ENCODE peak calls at places on chromosomes 4 and X, in ten cellular contexts. One of them, this sample, is unnamed.

GRCh38 chrX:14291626-14292025 is 237.7 kb upstream of the GLRA2 start:
- DNase-seq in body of pancreas: no peak
- DNase-seq in transverse colon: no peak
- DNase-seq in Peyer's patch: no peak
- DNase-seq in thyroid gland: no peak
- DNase-seq in endothelial cell of umbilical vein: no peak
- DNase-seq in prostate gland: no peak
- DNase-seq in gastrocnemius medialis: no peak
- DNase-seq in sigmoid colon: no peak
- DNase-seq in stomach: no peak
- DNase-seq in this sample: no peak

GRCh38 chr4:26337612-26338011 is 16.8 kb downstream of the RBPJ start:
- DNase-seq in body of pancreas: no peak
- DNase-seq in Peyer's patch: no peak
- DNase-seq in gastrocnemius medialis: no peak
- DNase-seq in prostate gland: no peak
- DNase-seq in thyroid gland: no peak
- DNase-seq in sigmoid colon: no peak
- DNase-seq in transverse colon: no peak
- DNase-seq in stomach: no peak
- DNase-seq in endothelial cell of umbilical vein: no peak
- DNase-seq in this sample: no peak

GRCh38 chr4:66225539-66225938 is 555.2 kb upstream of the EPHA5 start:
- DNase-seq in prostate gland: no peak
- DNase-seq in body of pancreas: no peak
- DNase-seq in gastrocnemius medialis: no peak
- DNase-seq in transverse colon: no peak
- DNase-seq in Peyer's patch: no peak
- DNase-seq in stomach: no peak
- DNase-seq in sigmoid colon: no peak
- DNase-seq in endothelial cell of umbilical vein: no peak
- DNase-seq in thyroid gland: no peak
- DNase-seq in this sample: no peak

GRCh38 chr4:7806724-7807123 is 132.9 kb downstream of the AFAP1 start:
- DNase-seq in sigmoid colon: no peak
- DNase-seq in body of pancreas: no peak
- DNase-seq in stomach: no peak
- DNase-seq in endothelial cell of umbilical vein: no peak
- DNase-seq in transverse colon: no peak
- DNase-seq in prostate gland: no peak
- DNase-seq in Peyer's patch: no peak
- DNase-seq in thyroid gland: no peak
- DNase-seq in gastrocnemius medialis: no peak
- DNase-seq in this sample: no peak

GRCh38 chrX:40006025-40007017 is 91.4 kb downstream of the BCOR start:
- DNase-seq in stomach: peak; percentile 71
- DNase-seq in prostate gland: no peak
- DNase-seq in Peyer's patch: peak; percentile 69
- DNase-seq in transverse colon: peak; percentile 71
- DNase-seq in thyroid gland: peak; percentile 74
- DNase-seq in endothelial cell of umbilical vein: no peak
- DNase-seq in body of pancreas: peak; percentile 59
- DNase-seq in gastrocnemius medialis: peak; percentile 21
- DNase-seq in sigmoid colon: no peak
- DNase-seq in this sample: no peak

GRCh38 chr4:149345424-149345823 is 470.2 kb downstream of the IQCM start:
- DNase-seq in sigmoid colon: no peak
- DNase-seq in endothelial cell of umbilical vein: no peak
- DNase-seq in gastrocnemius medialis: no peak
- DNase-seq in prostate gland: no peak
- DNase-seq in body of pancreas: no peak
- DNase-seq in thyroid gland: no peak
- DNase-seq in stomach: no peak
- DNase-seq in transverse colon: no peak
- DNase-seq in Peyer's patch: no peak
- DNase-seq in this sample: no peak

GRCh38 chr4:182671231-182671630 is 246.0 kb downstream of the DCTD start:
- DNase-seq in sigmoid colon: no peak
- DNase-seq in stomach: no peak
- DNase-seq in transverse colon: no peak
- DNase-seq in thyroid gland: no peak
- DNase-seq in Peyer's patch: no peak
- DNase-seq in body of pancreas: no peak
- DNase-seq in endothelial cell of umbilical vein: no peak
- DNase-seq in prostate gland: no peak
- DNase-seq in gastrocnemius medialis: no peak
- DNase-seq in this sample: no peak

GRCh38 chr4:174152717-174153466 is 130.6 kb downstream of the FBXO8 start:
- DNase-seq in transverse colon: no peak
- DNase-seq in stomach: no peak
- DNase-seq in gastrocnemius medialis: no peak
- DNase-seq in Peyer's patch: no peak
- DNase-seq in prostate gland: no peak
- DNase-seq in endothelial cell of umbilical vein: no peak
- DNase-seq in body of pancreas: no peak
- DNase-seq in sigmoid colon: no peak
- DNase-seq in thyroid gland: no peak
- DNase-seq in this sample: no peak

GRCh38 chr4:36024901-36025610 is 219.3 kb downstream of the ARAP2 start:
- DNase-seq in Peyer's patch: no peak
- DNase-seq in body of pancreas: no peak
- DNase-seq in stomach: no peak
- DNase-seq in endothelial cell of umbilical vein: no peak
- DNase-seq in sigmoid colon: no peak
- DNase-seq in prostate gland: no peak
- DNase-seq in transverse colon: no peak
- DNase-seq in gastrocnemius medialis: no peak
- DNase-seq in thyroid gland: no peak
- DNase-seq in this sample: no peak

GRCh38 chr4:118867311-118868067 is 21.2 kb upstream of the SYNPO2 start:
- DNase-seq in body of pancreas: no peak
- DNase-seq in gastrocnemius medialis: no peak
- DNase-seq in thyroid gland: no peak
- DNase-seq in endothelial cell of umbilical vein: no peak
- DNase-seq in prostate gland: no peak
- DNase-seq in stomach: no peak
- DNase-seq in transverse colon: no peak
- DNase-seq in sigmoid colon: no peak
- DNase-seq in Peyer's patch: no peak
- DNase-seq in this sample: no peak

GRCh38 chr4:152478456-152479237 is 57.2 kb downstream of the FBXW7 start:
- DNase-seq in transverse colon: no peak
- DNase-seq in Peyer's patch: no peak
- DNase-seq in stomach: no peak
- DNase-seq in body of pancreas: no peak
- DNase-seq in gastrocnemius medialis: no peak
- DNase-seq in thyroid gland: no peak
- DNase-seq in prostate gland: no peak
- DNase-seq in sigmoid colon: no peak
- DNase-seq in endothelial cell of umbilical vein: no peak
- DNase-seq in this sample: no peak
- H3K36me3 ChIP-seq in transverse colon: no peaks in the 10 kb centered on the region
- H3K36me3 ChIP-seq in Peyer's patch: no peaks in the 10 kb centered on the region
- H3K36me3 ChIP-seq in stomach: no peaks in the 10 kb centered on the region
- H3K36me3 ChIP-seq in body of pancreas: no peaks in the 10 kb centered on the region
- H3K36me3 ChIP-seq in gastrocnemius medialis: no peaks in the 10 kb centered on the region
- H3K36me3 ChIP-seq in thyroid gland: no peaks in the 10 kb centered on the region
- H3K36me3 ChIP-seq in prostate gland: no peaks in the 10 kb centered on the region
- H3K36me3 ChIP-seq in sigmoid colon: no peaks in the 10 kb centered on the region
- H3K36me3 ChIP-seq in endothelial cell of umbilical vein: no peaks in the 10 kb centered on the region
- H3K36me3 ChIP-seq in this sample: no peaks in the 10 kb centered on the region

DNA sequence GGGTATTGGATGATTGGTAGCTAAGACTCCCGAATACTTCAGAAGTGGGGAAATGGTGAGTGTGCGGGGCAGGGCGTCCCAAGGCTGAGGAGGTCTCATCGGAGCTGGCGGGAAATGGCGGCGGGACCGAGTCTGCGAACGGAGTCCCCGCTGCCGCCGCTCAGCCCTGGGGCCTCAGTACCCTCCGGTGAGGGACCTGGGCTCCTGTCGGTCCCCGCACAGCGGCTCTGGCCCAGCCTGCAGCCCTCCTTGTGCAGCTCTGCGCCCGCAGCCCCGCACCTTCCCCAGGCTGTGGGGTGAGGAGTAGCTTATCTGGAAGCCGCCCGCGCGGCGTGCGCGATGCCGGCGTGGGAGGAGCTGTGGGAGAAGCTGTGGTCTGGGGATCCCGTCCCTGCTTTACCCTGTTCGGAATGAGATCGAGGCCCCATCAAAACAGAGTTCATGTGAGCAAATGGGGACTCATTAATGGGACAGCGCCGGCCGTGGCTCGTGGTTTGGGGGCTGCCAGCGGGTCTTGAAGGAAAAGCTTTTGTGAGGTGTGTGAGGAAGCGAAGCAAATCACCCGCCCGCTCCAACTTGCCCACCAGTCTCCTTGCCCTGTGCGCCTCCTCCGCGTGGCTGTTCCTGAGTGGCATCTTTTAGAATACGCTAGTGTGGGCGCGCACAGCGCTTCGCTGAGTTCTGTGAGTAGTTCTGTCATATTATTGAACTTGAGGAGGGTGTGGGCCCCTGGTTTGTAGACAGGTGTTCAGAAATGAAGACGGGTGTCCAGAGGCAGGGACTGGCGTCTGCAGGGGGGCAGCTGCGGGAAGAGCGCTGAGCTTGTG is 531 bp downstream of the ZNF141 start:
- DNase-seq in body of pancreas: peak; percentile 36
- DNase-seq in sigmoid colon: no peak
- DNase-seq in endothelial cell of umbilical vein: no peak
- DNase-seq in transverse colon: no peak
- DNase-seq in thyroid gland: peak; percentile 40
- DNase-seq in stomach: peak; percentile 40
- DNase-seq in prostate gland: peak; percentile 7
- DNase-seq in gastrocnemius medialis: no peak
- DNase-seq in Peyer's patch: no peak
- DNase-seq in this sample: no peak
- TF ChIP-seq POLR2A in body of pancreas: no peak
- TF ChIP-seq POLR2A in sigmoid colon: no peak
- TF ChIP-seq POLR2A in endothelial cell of umbilical vein: no peak
- TF ChIP-seq POLR2A in transverse colon: no peak
- TF ChIP-seq POLR2A in thyroid gland: no peak
- TF ChIP-seq POLR2A in stomach: no peak
- TF ChIP-seq POLR2A in prostate gland: no peak
- TF ChIP-seq POLR2A in gastrocnemius medialis: no peak
- TF ChIP-seq POLR2A in Peyer's patch: no peak
- TF ChIP-seq POLR2A in this sample: peak; percentile 9

DNA sequence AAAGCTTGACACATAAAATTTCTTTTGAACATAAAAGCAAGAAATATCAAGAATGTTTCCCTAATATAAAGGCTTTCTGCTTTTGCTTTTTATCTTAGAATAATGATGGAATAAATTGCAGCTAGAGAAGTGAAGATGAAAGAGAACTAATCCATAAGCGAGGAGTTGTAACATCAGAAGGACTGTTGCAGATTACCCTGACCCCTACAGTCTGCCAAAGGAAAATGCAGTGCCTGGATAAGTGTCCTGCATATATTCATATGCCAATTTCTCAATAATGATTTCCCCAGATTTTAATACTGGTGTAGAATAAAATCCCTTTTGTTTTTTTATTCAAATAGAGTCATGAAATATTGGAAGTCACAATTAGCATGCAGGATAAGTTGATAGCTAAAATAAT is 115.9 kb downstream of the MAGEC2 start:
- DNase-seq in stomach: no peak
- DNase-seq in thyroid gland: no peak
- DNase-seq in endothelial cell of umbilical vein: peak; percentile 1
- DNase-seq in prostate gland: no peak
- DNase-seq in body of pancreas: no peak
- DNase-seq in transverse colon: no peak
- DNase-seq in Peyer's patch: no peak
- DNase-seq in gastrocnemius medialis: no peak
- DNase-seq in sigmoid colon: no peak
- DNase-seq in this sample: no peak
- TF ChIP-seq CTCF in stomach: no peak
- TF ChIP-seq CTCF in thyroid gland: no peak
- TF ChIP-seq CTCF in endothelial cell of umbilical vein: peak; percentile 17
- TF ChIP-seq CTCF in prostate gland: peak; percentile 22
- TF ChIP-seq CTCF in body of pancreas: peak; percentile 8
- TF ChIP-seq CTCF in transverse colon: no peak
- TF ChIP-seq CTCF in Peyer's patch: no peak
- TF ChIP-seq CTCF in gastrocnemius medialis: no peak
- TF ChIP-seq CTCF in sigmoid colon: no peak
- TF ChIP-seq CTCF in this sample: peak; percentile 55

GRCh38 chrX:151966236-151966635 is 8.2 kb downstream of the GABRE start:
- DNase-seq in stomach: no peak
- DNase-seq in transverse colon: no peak
- DNase-seq in sigmoid colon: no peak
- DNase-seq in endothelial cell of umbilical vein: no peak
- DNase-seq in body of pancreas: no peak
- DNase-seq in thyroid gland: no peak
- DNase-seq in Peyer's patch: no peak
- DNase-seq in prostate gland: no peak
- DNase-seq in gastrocnemius medialis: no peak
- DNase-seq in this sample: no peak
- H3K36me3 ChIP-seq in stomach: no peaks in the 10 kb centered on the region
- H3K36me3 ChIP-seq in transverse colon: no peaks in the 10 kb centered on the region
- H3K36me3 ChIP-seq in sigmoid colon: no peaks in the 10 kb centered on the region
- H3K36me3 ChIP-seq in endothelial cell of umbilical vein: peaks cover 9% of the 10 kb centered on the region
- H3K36me3 ChIP-seq in body of pancreas: no peaks in the 10 kb centered on the region
- H3K36me3 ChIP-seq in thyroid gland: no peaks in the 10 kb centered on the region
- H3K36me3 ChIP-seq in Peyer's patch: no peaks in the 10 kb centered on the region
- H3K36me3 ChIP-seq in prostate gland: no peaks in the 10 kb centered on the region
- H3K36me3 ChIP-seq in gastrocnemius medialis: no peaks in the 10 kb centered on the region
- H3K36me3 ChIP-seq in this sample: no peaks in the 10 kb centered on the region

GRCh38 chr4:73419106-73420038 is 15.3 kb downstream of the ALB start:
- DNase-seq in Peyer's patch: no peak
- DNase-seq in sigmoid colon: no peak
- DNase-seq in endothelial cell of umbilical vein: no peak
- DNase-seq in transverse colon: no peak
- DNase-seq in body of pancreas: no peak
- DNase-seq in thyroid gland: no peak
- DNase-seq in prostate gland: no peak
- DNase-seq in stomach: no peak
- DNase-seq in gastrocnemius medialis: no peak
- DNase-seq in this sample: no peak

GRCh38 chr4:73422458-73422752 is 13.6 kb upstream of the AFP start:
- DNase-seq in stomach: no peak
- DNase-seq in body of pancreas: no peak
- DNase-seq in endothelial cell of umbilical vein: no peak
- DNase-seq in transverse colon: no peak
- DNase-seq in sigmoid colon: no peak
- DNase-seq in thyroid gland: no peak
- DNase-seq in gastrocnemius medialis: no peak
- DNase-seq in prostate gland: no peak
- DNase-seq in Peyer's patch: no peak
- DNase-seq in this sample: no peak

GRCh38 chr4:73423184-73423583 is 12.8 kb upstream of the AFP start:
- DNase-seq in endothelial cell of umbilical vein: no peak
- DNase-seq in body of pancreas: no peak
- DNase-seq in thyroid gland: no peak
- DNase-seq in sigmoid colon: no peak
- DNase-seq in prostate gland: no peak
- DNase-seq in gastrocnemius medialis: no peak
- DNase-seq in stomach: no peak
- DNase-seq in transverse colon: no peak
- DNase-seq in Peyer's patch: no peak
- DNase-seq in this sample: no peak

GRCh38 chr4:73420615-73421014 is 15.4 kb upstream of the AFP start:
- DNase-seq in transverse colon: no peak
- DNase-seq in stomach: no peak
- DNase-seq in body of pancreas: no peak
- DNase-seq in thyroid gland: no peak
- DNase-seq in endothelial cell of umbilical vein: no peak
- DNase-seq in gastrocnemius medialis: no peak
- DNase-seq in sigmoid colon: no peak
- DNase-seq in Peyer's patch: no peak
- DNase-seq in prostate gland: no peak
- DNase-seq in this sample: no peak

GRCh38 chr4:73421708-73422457 is 14.1 kb upstream of the AFP start:
- DNase-seq in sigmoid colon: no peak
- DNase-seq in stomach: no peak
- DNase-seq in endothelial cell of umbilical vein: no peak
- DNase-seq in transverse colon: no peak
- DNase-seq in Peyer's patch: no peak
- DNase-seq in prostate gland: no peak
- DNase-seq in thyroid gland: no peak
- DNase-seq in body of pancreas: no peak
- DNase-seq in gastrocnemius medialis: no peak
- DNase-seq in this sample: no peak
- TF ChIP-seq POLR2A in sigmoid colon: no peak
- TF ChIP-seq POLR2A in stomach: no peak
- TF ChIP-seq POLR2A in endothelial cell of umbilical vein: no peak
- TF ChIP-seq POLR2A in transverse colon: no peak
- TF ChIP-seq POLR2A in Peyer's patch: no peak
- TF ChIP-seq POLR2A in prostate gland: no peak
- TF ChIP-seq POLR2A in thyroid gland: no peak
- TF ChIP-seq POLR2A in body of pancreas: no peak
- TF ChIP-seq POLR2A in gastrocnemius medialis: no peak
- TF ChIP-seq POLR2A in this sample: peak; percentile 80

This sample was measured in right lobe of liver.